ENCODE peak calls at places on chromosomes 7 and 10, in nine cellular contexts. One of them, this sample, is unnamed.

GRCh38 chr10:54773506-54773905 is 27.5 kb downstream of the PCDH15 start:
- DNase-seq in MM.1S: no peak
- DNase-seq in OCI-LY7: no peak
- DNase-seq in HCT116: no peak
- DNase-seq in hepatocyte: no peak
- DNase-seq in GM23248: no peak
- DNase-seq in SK-N-SH: no peak
- DNase-seq in PC-9: no peak
- DNase-seq in PC-3: no peak
- DNase-seq in this sample: no peak

GRCh38 chr10:73044378-73045285 is 52.0 kb downstream of the P4HA1 start:
- DNase-seq in OCI-LY7: no peak
- DNase-seq in GM23248: peak; percentile 94
- DNase-seq in SK-N-SH: no peak
- DNase-seq in PC-3: peak; percentile 100
- DNase-seq in HCT116: no peak
- DNase-seq in MM.1S: no peak
- DNase-seq in hepatocyte: no peak
- DNase-seq in PC-9: peak; percentile 19
- DNase-seq in this sample: no peak

GRCh38 chr10:88315746-88316145 is 267.4 kb downstream of the RNLS start:
- DNase-seq in OCI-LY7: no peak
- DNase-seq in PC-9: no peak
- DNase-seq in GM23248: no peak
- DNase-seq in PC-3: no peak
- DNase-seq in MM.1S: no peak
- DNase-seq in hepatocyte: no peak
- DNase-seq in HCT116: no peak
- DNase-seq in SK-N-SH: no peak
- DNase-seq in this sample: no peak

GRCh38 chr10:132709471-132709951 is 76.4 kb downstream of the NKX6-2 start:
- DNase-seq in MM.1S: no peak
- DNase-seq in SK-N-SH: no peak
- DNase-seq in GM23248: no peak
- DNase-seq in PC-3: no peak
- DNase-seq in OCI-LY7: no peak
- DNase-seq in HCT116: no peak
- DNase-seq in PC-9: no peak
- DNase-seq in hepatocyte: no peak
- DNase-seq in this sample: no peak

GRCh38 chr7:116713918-116714317 is 41.9 kb downstream of the MET start:
- DNase-seq in hepatocyte: no peak
- DNase-seq in GM23248: peak; percentile 78
- DNase-seq in PC-9: no peak
- DNase-seq in HCT116: no peak
- DNase-seq in OCI-LY7: no peak
- DNase-seq in PC-3: peak; percentile 21
- DNase-seq in SK-N-SH: no peak
- DNase-seq in MM.1S: no peak
- DNase-seq in this sample: no peak

GRCh38 chr10:16521311-16522016 is at the start of gene C1QL3:
- DNase-seq in MM.1S: no peak
- DNase-seq in HCT116: no peak
- DNase-seq in OCI-LY7: no peak
- DNase-seq in PC-3: peak; percentile 2
- DNase-seq in GM23248: peak; percentile 64
- DNase-seq in SK-N-SH: peak; percentile 66
- DNase-seq in hepatocyte: peak; percentile 53
- DNase-seq in PC-9: no peak
- DNase-seq in this sample: no peak

GRCh38 chr10:27297848-27298524 is 57.4 kb upstream of the ACBD5 start:
- DNase-seq in SK-N-SH: no peak
- DNase-seq in hepatocyte: no peak
- DNase-seq in GM23248: peak; percentile 31
- DNase-seq in OCI-LY7: no peak
- DNase-seq in PC-3: peak; percentile 46
- DNase-seq in MM.1S: no peak
- DNase-seq in PC-9: no peak
- DNase-seq in HCT116: no peak
- DNase-seq in this sample: no peak

GRCh38 chr10:107487284-107487683 is 322.8 kb upstream of the SORCS1 start:
- DNase-seq in OCI-LY7: no peak
- DNase-seq in SK-N-SH: no peak
- DNase-seq in hepatocyte: no peak
- DNase-seq in MM.1S: no peak
- DNase-seq in HCT116: no peak
- DNase-seq in PC-3: peak; percentile 18
- DNase-seq in GM23248: peak; percentile 48
- DNase-seq in PC-9: no peak
- DNase-seq in this sample: no peak

GRCh38 chr7:120402368-120402767 is 129.4 kb downstream of the KCND2 start:
- DNase-seq in MM.1S: peak; percentile 44
- DNase-seq in SK-N-SH: no peak
- DNase-seq in hepatocyte: no peak
- DNase-seq in PC-3: peak; percentile 71
- DNase-seq in HCT116: no peak
- DNase-seq in PC-9: no peak
- DNase-seq in OCI-LY7: no peak
- DNase-seq in GM23248: peak; percentile 3
- DNase-seq in this sample: no peak

GRCh38 chr7:14851610-14852009 is 50.9 kb downstream of the DGKB start:
- DNase-seq in SK-N-SH: no peak
- DNase-seq in OCI-LY7: no peak
- DNase-seq in hepatocyte: no peak
- DNase-seq in PC-9: no peak
- DNase-seq in MM.1S: no peak
- DNase-seq in GM23248: peak; percentile 19
- DNase-seq in PC-3: no peak
- DNase-seq in HCT116: no peak
- DNase-seq in this sample: no peak

GRCh38 chr10:101580486-101581399 is 7.3 kb downstream of the POLL start:
- DNase-seq in PC-9: no peak
- DNase-seq in hepatocyte: no peak
- DNase-seq in OCI-LY7: no peak
- DNase-seq in HCT116: no peak
- DNase-seq in GM23248: no peak
- DNase-seq in MM.1S: peak; percentile 61
- DNase-seq in PC-3: no peak
- DNase-seq in SK-N-SH: no peak
- DNase-seq in this sample: no peak

DNA sequence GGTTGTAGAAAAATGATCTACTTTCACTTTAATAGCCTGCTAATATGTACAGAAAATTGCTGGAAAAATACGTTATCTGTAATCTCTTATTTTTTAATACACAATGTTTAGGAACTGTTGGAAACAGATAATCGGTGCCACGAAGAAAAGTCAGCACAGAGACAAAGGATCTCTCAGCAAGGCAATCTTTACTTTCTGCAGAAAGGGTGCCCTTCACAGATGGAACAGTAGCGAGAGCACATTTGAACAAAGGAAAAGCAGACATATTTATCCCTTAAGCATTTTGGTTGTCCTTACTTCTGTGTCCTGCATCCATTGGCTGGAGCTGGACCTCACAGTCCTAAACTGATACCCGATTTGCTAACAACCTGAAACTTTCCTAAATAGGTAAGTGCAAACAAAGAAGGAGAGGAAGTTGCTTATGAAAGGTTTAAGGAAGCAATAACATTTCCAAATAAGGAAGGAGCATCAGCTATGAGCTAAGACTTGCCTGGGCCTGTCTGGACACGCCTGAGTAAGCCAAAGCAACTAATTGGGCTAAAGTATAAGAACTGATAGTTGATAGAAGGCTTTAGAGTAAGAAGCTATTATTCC is 640.0 kb downstream of the SH2D4B start:
- DNase-seq in OCI-LY7: no peak
- DNase-seq in SK-N-SH: no peak
- DNase-seq in HCT116: no peak
- DNase-seq in GM23248: no peak
- DNase-seq in MM.1S: no peak
- DNase-seq in hepatocyte: no peak
- DNase-seq in PC-3: no peak
- DNase-seq in PC-9: no peak
- DNase-seq in this sample: no peak
- H3K9me3 ChIP-seq in OCI-LY7: no peaks in the 10 kb centered on the region
- H3K9me3 ChIP-seq in SK-N-SH: peaks cover 12% of the 10 kb centered on the region
- H3K9me3 ChIP-seq in HCT116: peaks cover 6% of the 10 kb centered on the region
- H3K9me3 ChIP-seq in GM23248: no peaks in the 10 kb centered on the region
- H3K9me3 ChIP-seq in MM.1S: no peaks in the 10 kb centered on the region
- H3K9me3 ChIP-seq in hepatocyte: no peaks in the 10 kb centered on the region
- H3K9me3 ChIP-seq in PC-3: no peaks in the 10 kb centered on the region
- H3K9me3 ChIP-seq in PC-9: no peaks in the 10 kb centered on the region
- H3K9me3 ChIP-seq in this sample: peaks cover 10% of the 10 kb centered on the region

GRCh38 chr7:54709283-54709682 is 49.7 kb downstream of the SEC61G start:
- DNase-seq in GM23248: no peak
- DNase-seq in hepatocyte: no peak
- DNase-seq in PC-3: no peak
- DNase-seq in OCI-LY7: no peak
- DNase-seq in SK-N-SH: no peak
- DNase-seq in MM.1S: no peak
- DNase-seq in PC-9: no peak
- DNase-seq in HCT116: no peak
- DNase-seq in this sample: no peak

GRCh38 chr7:54711900-54712595 is 47.0 kb downstream of the SEC61G start:
- DNase-seq in OCI-LY7: no peak
- DNase-seq in MM.1S: no peak
- DNase-seq in GM23248: no peak
- DNase-seq in hepatocyte: no peak
- DNase-seq in PC-9: no peak
- DNase-seq in PC-3: no peak
- DNase-seq in SK-N-SH: no peak
- DNase-seq in HCT116: no peak
- DNase-seq in this sample: no peak

DNA sequence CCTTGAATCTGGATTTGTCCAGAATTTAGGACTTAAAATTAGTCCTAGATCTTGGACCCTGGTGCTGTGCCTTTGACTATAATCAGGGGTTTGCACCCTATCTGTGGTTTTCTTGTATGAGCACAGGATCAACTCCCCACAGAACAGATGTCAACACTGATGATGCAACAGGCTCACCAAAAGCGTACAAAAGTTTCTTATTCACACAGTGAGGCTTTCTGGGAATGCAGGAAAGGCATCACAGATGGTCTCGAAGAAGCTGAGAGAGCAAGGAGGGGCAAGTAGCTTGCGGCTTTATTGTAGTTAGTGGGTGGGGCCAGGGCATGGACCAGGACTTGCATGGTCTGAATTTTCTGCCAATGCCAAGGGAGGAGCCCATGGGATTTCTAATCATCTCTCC is 46.2 kb downstream of the SEC61G start:
- DNase-seq in PC-9: no peak
- DNase-seq in OCI-LY7: no peak
- DNase-seq in GM23248: no peak
- DNase-seq in SK-N-SH: no peak
- DNase-seq in HCT116: no peak
- DNase-seq in hepatocyte: no peak
- DNase-seq in PC-3: no peak
- DNase-seq in MM.1S: no peak
- DNase-seq in this sample: no peak
- H3K9me2 ChIP-seq in PC-9: no peaks in the 10 kb centered on the region
- H3K9me2 ChIP-seq in OCI-LY7: no peaks in the 10 kb centered on the region
- H3K9me2 ChIP-seq in GM23248: no peaks in the 10 kb centered on the region
- H3K9me2 ChIP-seq in SK-N-SH: no peaks in the 10 kb centered on the region
- H3K9me2 ChIP-seq in HCT116: no peaks in the 10 kb centered on the region
- H3K9me2 ChIP-seq in hepatocyte: no peaks in the 10 kb centered on the region
- H3K9me2 ChIP-seq in PC-3: no peaks in the 10 kb centered on the region
- H3K9me2 ChIP-seq in MM.1S: no peaks in the 10 kb centered on the region
- H3K9me2 ChIP-seq in this sample: no peaks in the 10 kb centered on the region

GRCh38 chr7:6589151-6589828 is 531 bp upstream of the INTS15 start:
- DNase-seq in OCI-LY7: peak; percentile 25
- DNase-seq in PC-3: no peak
- DNase-seq in HCT116: no peak
- DNase-seq in PC-9: no peak
- DNase-seq in hepatocyte: no peak
- DNase-seq in MM.1S: no peak
- DNase-seq in GM23248: no peak
- DNase-seq in SK-N-SH: no peak
- DNase-seq in this sample: no peak
- H3K4me3 ChIP-seq in OCI-LY7: peak overlapping the region; percentile 84
- H3K4me3 ChIP-seq in PC-3: peak overlapping the region; percentile 57
- H3K4me3 ChIP-seq in HCT116: no peak overlapping the region
- H3K4me3 ChIP-seq in PC-9: peak overlapping the region; percentile 92
- H3K4me3 ChIP-seq in hepatocyte: no peak overlapping the region
- H3K4me3 ChIP-seq in MM.1S: peak overlapping the region; percentile 51
- H3K4me3 ChIP-seq in GM23248: peak overlapping the region; percentile 84
- H3K4me3 ChIP-seq in SK-N-SH: peak overlapping the region; percentile 63
- H3K4me3 ChIP-seq in this sample: peak overlapping the region; percentile 45

DNA sequence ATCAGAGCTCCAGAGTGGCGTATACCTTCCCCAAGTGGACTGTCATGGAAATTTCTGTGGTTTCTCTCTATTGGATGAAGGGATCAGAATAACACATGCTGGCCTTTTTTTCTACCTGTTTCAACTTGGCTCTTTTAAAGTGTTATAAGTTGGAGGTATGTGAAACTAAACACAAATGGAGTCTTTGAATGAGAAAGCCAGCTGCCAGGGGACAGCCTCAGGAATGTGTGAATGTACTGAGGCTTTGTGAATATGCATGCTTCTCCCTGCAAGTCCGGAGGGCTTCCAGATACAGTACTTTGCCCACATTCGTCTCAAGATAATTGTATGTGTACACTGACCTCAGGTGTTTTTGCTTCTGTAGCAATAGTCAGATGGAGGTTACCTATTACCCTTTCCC is 656.2 kb upstream of the CELF2 start:
- DNase-seq in hepatocyte: no peak
- DNase-seq in PC-3: no peak
- DNase-seq in GM23248: no peak
- DNase-seq in SK-N-SH: no peak
- DNase-seq in PC-9: no peak
- DNase-seq in HCT116: no peak
- DNase-seq in OCI-LY7: no peak
- DNase-seq in MM.1S: no peak
- DNase-seq in this sample: no peak
- H3K9me3 ChIP-seq in hepatocyte: no peaks in the 10 kb centered on the region
- H3K9me3 ChIP-seq in PC-3: no peaks in the 10 kb centered on the region
- H3K9me3 ChIP-seq in GM23248: no peaks in the 10 kb centered on the region
- H3K9me3 ChIP-seq in SK-N-SH: no peaks in the 10 kb centered on the region
- H3K9me3 ChIP-seq in PC-9: no peaks in the 10 kb centered on the region
- H3K9me3 ChIP-seq in HCT116: peaks cover 37% of the 10 kb centered on the region
- H3K9me3 ChIP-seq in OCI-LY7: no peaks in the 10 kb centered on the region
- H3K9me3 ChIP-seq in MM.1S: no peaks in the 10 kb centered on the region
- H3K9me3 ChIP-seq in this sample: no peaks in the 10 kb centered on the region

GRCh38 chr10:42940487-42941157 is 136.2 kb upstream of the RET start:
- DNase-seq in MM.1S: no peak
- DNase-seq in GM23248: no peak
- DNase-seq in PC-9: no peak
- DNase-seq in HCT116: no peak
- DNase-seq in hepatocyte: no peak
- DNase-seq in SK-N-SH: peak; percentile 60
- DNase-seq in OCI-LY7: no peak
- DNase-seq in PC-3: no peak
- DNase-seq in this sample: no peak
- H3K9me2 ChIP-seq in MM.1S: no peaks in the 10 kb centered on the region
- H3K9me2 ChIP-seq in GM23248: no peaks in the 10 kb centered on the region
- H3K9me2 ChIP-seq in PC-9: no peaks in the 10 kb centered on the region
- H3K9me2 ChIP-seq in HCT116: no peaks in the 10 kb centered on the region
- H3K9me2 ChIP-seq in hepatocyte: no peaks in the 10 kb centered on the region
- H3K9me2 ChIP-seq in SK-N-SH: no peaks in the 10 kb centered on the region
- H3K9me2 ChIP-seq in OCI-LY7: no peaks in the 10 kb centered on the region
- H3K9me2 ChIP-seq in PC-3: no peaks in the 10 kb centered on the region
- H3K9me2 ChIP-seq in this sample: no peaks in the 10 kb centered on the region